ENCODE peak calls at places on chromosomes 7 and 10, in nine cellular contexts. N, L, V, B, T, I, P, M and R are unnamed samples.

GRCh38 chr7:120021085-120021484 is 251.9 kb upstream of the KCND2 start:
- DNase-seq in T (no peak), L (no peak), I (no peak), B (no peak), M (no peak), P (no peak), N (no peak), V (no peak), R (no peak)

GRCh38 chr10:546971-547590 is 142.4 kb downstream of the DIP2C start:
- DNase-seq in L (no peak), P (no peak), V (no peak), T (no peak), N (peak), I (no peak), B (no peak), M (no peak), R (no peak)

GRCh38 chr10:16804123-16804522 is 13.1 kb downstream of the RSU1 start:
- DNase-seq in P (no peak), I (no peak), T (no peak), L (no peak), M (no peak), B (no peak), V (no peak), N (no peak), R (no peak)

GRCh38 chr10:47225186-47225927 is 74.6 kb upstream of the GDF10 start:
- DNase-seq in P (no peak), M (no peak), I (no peak), T (no peak), L (no peak), V (no peak), N (no peak), B (no peak), R (no peak)

GRCh38 chr7:104962781-104963180 is 51.2 kb upstream of the KMT2E start:
- DNase-seq in T (no peak), I (no peak), V (no peak), L (no peak), M (no peak), P (no peak), N (no peak), B (no peak), R (no peak)

GRCh38 chr10:43260911-43261577 is 5.8 kb downstream of the RASGEF1A start:
- DNase-seq in M (no peak), L (no peak), P (no peak), B (no peak), V (no peak), I (no peak), N (no peak), T (no peak), R (no peak)

GRCh38 chr10:29681700-29682444 is 47.1 kb upstream of the SVIL start:
- DNase-seq in T (peak), L (no peak), P (peak), M (no peak), B (no peak), N (no peak), I (no peak), V (no peak), R (no peak)

GRCh38 chr10:14247650-14248258 is 83.0 kb downstream of the FRMD4A start:
- DNase-seq in I (no peak), T (no peak), B (no peak), V (no peak), N (no peak), L (no peak), M (no peak), P (no peak), R (no peak)

GRCh38 chr7:47621985-47622561 is 40.2 kb upstream of the TNS3 start:
- DNase-seq in B (no peak), N (no peak), I (no peak), P (no peak), M (no peak), V (no peak), T (no peak), L (no peak), R (no peak)

GRCh38 chr7:94174956-94175355 is 170.8 kb upstream of the BET1 start:
- DNase-seq in L (no peak), N (no peak), I (no peak), M (no peak), B (no peak), P (no peak), V (no peak), T (no peak), R (peak)

GRCh38 chr7:151062399-151063211 is 3.2 kb downstream of the SLC4A2 start:
- DNase-seq in L (peak), B (no peak), N (no peak), I (peak), V (peak), M (no peak), P (no peak), T (no peak), R (no peak)

GRCh38 chr7:73718438-73718881 is 1.0 kb downstream of the STX1A start:
- DNase-seq in I (no peak), V (no peak), M (no peak), T (peak), B (no peak), L (no peak), P (no peak), N (no peak), R (no peak)